ENCODE peak calls at places on chromosome 6, in ten cellular contexts. B, E, M, D, J, Z, W, H, U and A are unnamed samples.

GRCh38 chr6:93366506-93366905 is 52.9 kb downstream of the EPHA7 start:
- DNase-seq in U (no peak), D (no peak), E (no peak), Z (no peak), M (no peak), W (no peak), H (no peak), B (no peak), J (no peak), A (no peak)

GRCh38 chr6:105986998-105987397 is 99.1 kb upstream of the PRDM1 start:
- DNase-seq in H (no peak), J (no peak), M (no peak), B (no peak), E (peak; percentile 12), D (no peak), Z (no peak), U (no peak), W (no peak), A (no peak)

GRCh38 chr6:19803331-19804330 is 33.5 kb upstream of the ID4 start:
- DNase-seq in D (no peak), M (no peak), Z (no peak), W (no peak), B (no peak), U (peak; percentile 42), E (peak; percentile 54), H (no peak), J (no peak), A (no peak)

GRCh38 chr6:159098636-159099106 is 53.9 kb upstream of the TAGAP start:
- DNase-seq in U (peak; percentile 64), W (no peak), M (no peak), E (no peak), H (no peak), Z (no peak), B (no peak), J (no peak), D (peak; percentile 58), A (peak; percentile 49)

GRCh38 chr6:151512481-151512880 is 18.7 kb downstream of the CCDC170 start:
- DNase-seq in D (no peak), J (no peak), H (no peak), M (no peak), Z (no peak), E (no peak), B (no peak), U (no peak), W (no peak), A (no peak)

GRCh38 chr6:155254139-155254538 is 9.7 kb upstream of the CLDN20 start:
- DNase-seq in E (no peak), B (no peak), J (no peak), M (no peak), D (no peak), H (no peak), Z (no peak), W (no peak), U (no peak), A (no peak)

GRCh38 chr6:148935705-148936306 is 189.0 kb downstream of the UST start:
- DNase-seq in U (no peak), J (no peak), B (no peak), E (peak; percentile 71), H (no peak), Z (no peak), M (no peak), W (no peak), D (no peak), A (no peak)

GRCh38 chr6:145669627-145670034 is 65.7 kb downstream of the EPM2A start:
- DNase-seq in D (no peak), Z (no peak), J (no peak), U (no peak), M (peak; percentile 23), E (peak; percentile 83), H (no peak), W (no peak), B (no peak), A (no peak)

GRCh38 chr6:7761047-7761446 is 35.1 kb downstream of the BMP6 start:
- DNase-seq in H (no peak), W (no peak), E (peak; percentile 15), J (no peak), U (no peak), B (no peak), D (no peak), M (no peak), Z (no peak), A (no peak)

GRCh38 chr6:130524552-130524951 is 158.7 kb downstream of the TMEM200A start:
- DNase-seq in M (no peak), J (no peak), Z (no peak), W (no peak), D (no peak), H (no peak), U (peak; percentile 35), B (no peak), E (no peak), A (no peak)

GRCh38 chr6:28489366-28490190 is 26.0 kb downstream of the GPX6 start:
- DNase-seq in U (no peak), E (peak; percentile 80), B (no peak), J (no peak), Z (no peak), H (no peak), W (peak; percentile 18), D (no peak), M (peak; percentile 23), A (no peak)

GRCh38 chr6:147127587-147127986 is 76.6 kb upstream of the STXBP5 start:
- DNase-seq in J (no peak), M (no peak), B (no peak), E (peak; percentile 50), U (no peak), Z (no peak), W (no peak), D (no peak), H (no peak), A (no peak)

GRCh38 chr6:2158596-2159271 is 86.7 kb downstream of the GMDS start:
- DNase-seq in M (peak; percentile 21), H (no peak), U (peak; percentile 7), E (peak; percentile 41), W (no peak), J (no peak), Z (no peak), D (no peak), B (no peak), A (no peak)

GRCh38 chr6:135521431-135521830 is 23.9 kb upstream of the AHI1 start:
- DNase-seq in U (no peak), J (no peak), Z (no peak), H (no peak), D (no peak), B (no peak), M (no peak), W (no peak), E (peak; percentile 49), A (no peak)

GRCh38 chr6:113564401-113565161 is 292.6 kb upstream of the MARCKS start:
- DNase-seq in H (peak; percentile 90), E (peak; percentile 98), U (no peak), Z (peak; percentile 65), M (peak; percentile 52), W (peak; percentile 67), B (peak; percentile 82), D (no peak), J (peak; percentile 78), A (no peak)

GRCh38 chr6:16972535-16972934 is 129.3 kb upstream of the STMND1 start:
- DNase-seq in M (no peak), D (no peak), H (no peak), B (no peak), E (no peak), Z (no peak), W (no peak), U (no peak), J (no peak), A (no peak)

GRCh38 chr6:143804835-143805239 is 38.3 kb upstream of the LTV1 start:
- DNase-seq in B (no peak), W (no peak), M (no peak), E (peak; percentile 72), J (no peak), H (no peak), Z (no peak), U (no peak), D (no peak), A (no peak)

GRCh38 chr6:29611426-29611825 is 21.6 kb downstream of the GABBR1 start:
- DNase-seq in E (no peak), J (no peak), M (no peak), U (no peak), D (no peak), Z (no peak), H (no peak), B (no peak), W (no peak), A (no peak)

GRCh38 chr6:86558318-86558717 is 379.0 kb upstream of the HTR1E start:
- DNase-seq in E (no peak), U (no peak), J (no peak), W (no peak), M (no peak), D (no peak), B (no peak), Z (no peak), H (no peak), A (no peak)
- H3K9me3 ChIP-seq in E (no peaks in the 10 kb centered on the region), U (no peaks in the 10 kb centered on the region), J (no peaks in the 10 kb centered on the region), W (no peaks in the 10 kb centered on the region), M (no peaks in the 10 kb centered on the region), D (no peaks in the 10 kb centered on the region), B (no peaks in the 10 kb centered on the region), Z (no peaks in the 10 kb centered on the region), H (peaks cover 10% of the 10 kb centered on the region), A (no peaks in the 10 kb centered on the region)

GRCh38 chr6:37242429-37243052 is 15.0 kb upstream of the TBC1D22B start:
- DNase-seq in M (peak; percentile 69), U (no peak), W (peak; percentile 60), D (no peak), H (peak; percentile 36), J (no peak), B (no peak), Z (peak; percentile 92), E (peak; percentile 100), A (no peak)
- H3K9me3 ChIP-seq in M (no peaks in the 10 kb centered on the region), U (no peaks in the 10 kb centered on the region), W (no peaks in the 10 kb centered on the region), D (no peaks in the 10 kb centered on the region), H (no peaks in the 10 kb centered on the region), J (no peaks in the 10 kb centered on the region), B (no peaks in the 10 kb centered on the region), Z (no peaks in the 10 kb centered on the region), E (no peaks in the 10 kb centered on the region), A (no peaks in the 10 kb centered on the region)

DNA sequence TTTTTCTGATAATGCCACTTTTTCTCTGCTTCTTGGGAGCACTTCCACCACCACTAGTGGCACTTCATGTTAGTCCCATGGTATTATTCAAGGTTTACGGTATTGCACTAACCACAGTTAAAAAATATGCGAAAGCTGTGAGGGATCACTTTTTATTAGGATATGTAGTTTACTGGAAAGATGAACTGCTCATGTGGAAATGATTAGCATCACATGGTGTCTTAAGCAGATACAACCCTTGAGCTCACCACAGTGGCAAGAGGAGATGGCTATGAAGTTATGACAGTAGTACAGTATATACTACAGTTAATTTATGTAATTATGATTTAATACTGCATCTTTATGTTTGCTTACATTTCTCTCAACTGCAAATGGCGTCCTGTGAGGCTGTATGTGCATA is 134.5 kb upstream of the HMGN3 start:
- DNase-seq in Z (no peak), M (no peak), E (no peak), U (no peak), B (no peak), J (no peak), W (no peak), D (no peak), H (no peak), A (no peak)
- H3K9me3 ChIP-seq in Z (no peaks in the 10 kb centered on the region), M (no peaks in the 10 kb centered on the region), E (no peaks in the 10 kb centered on the region), U (no peaks in the 10 kb centered on the region), B (no peaks in the 10 kb centered on the region), J (no peaks in the 10 kb centered on the region), W (no peaks in the 10 kb centered on the region), D (no peaks in the 10 kb centered on the region), H (peaks cover 24% of the 10 kb centered on the region), A (no peaks in the 10 kb centered on the region)

DNA sequence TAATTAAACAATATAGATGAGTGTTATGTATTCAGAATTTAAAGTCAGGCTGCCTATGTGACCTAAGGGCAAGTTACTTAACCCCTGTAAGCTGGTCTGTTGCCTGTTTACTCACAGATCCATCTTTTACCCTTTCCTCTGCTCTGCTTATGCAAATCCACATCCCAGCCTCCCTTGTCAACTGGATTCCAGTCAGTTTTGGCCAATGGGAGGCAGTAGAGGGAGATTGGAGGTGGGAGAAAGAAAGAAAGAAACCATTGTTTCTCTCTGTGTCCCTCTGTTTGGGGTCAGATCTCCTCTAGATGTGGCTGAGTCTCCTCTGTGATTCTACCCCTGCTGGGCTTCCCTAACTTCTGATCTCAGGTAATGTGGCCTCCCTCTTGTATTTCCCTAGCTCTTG is 266.8 kb upstream of the PLN start:
- DNase-seq in E (no peak), U (no peak), J (no peak), D (no peak), H (no peak), W (no peak), B (no peak), M (no peak), Z (no peak), A (no peak)
- H3K9me3 ChIP-seq in E (no peaks in the 10 kb centered on the region), U (no peaks in the 10 kb centered on the region), J (no peaks in the 10 kb centered on the region), D (no peaks in the 10 kb centered on the region), H (no peaks in the 10 kb centered on the region), W (no peaks in the 10 kb centered on the region), B (no peaks in the 10 kb centered on the region), M (no peaks in the 10 kb centered on the region), Z (no peaks in the 10 kb centered on the region), A (no peaks in the 10 kb centered on the region)